ENCODE peak calls at places on chromosomes 6 and 20, in nine cellular contexts. W is mesothelial cell of epicardium; I is lung; S is activated effector memory CD4-positive, alpha-beta T cell treated with anti-CD3 and anti-CD28 coated beads, Interleukin-2, amount 50 U/mL, for 16 hours; C is CD4-positive, alpha-beta T cell; F is B cell; P is uterus; J is NCI-H345; M is left ventricle myocardium superior. Q is an unnamed sample.

GRCh38 chr6:148954934-148955915 is 208.4 kb downstream of the UST start:
- DNase-seq in W (no peak), I (no peak), S (no peak), C (no peak), F (no peak), P (no peak), J (no peak), M (no peak), Q (no peak)

GRCh38 chr6:127937102-127937501 is 36.2 kb upstream of the THEMIS start:
- DNase-seq in W (no peak), I (no peak), S (no peak), C (no peak), F (no peak), P (no peak), J (no peak), M (no peak), Q (no peak)

GRCh38 chr6:91761621-91762020 is 1174.7 kb upstream of the MAP3K7 start:
- DNase-seq in W (no peak), I (no peak), S (no peak), C (no peak), F (no peak), P (no peak), J (no peak), M (no peak), Q (no peak)

GRCh38 chr6:105153676-105154075 is 26.1 kb downstream of the POPDC3 start:
- DNase-seq in W (no peak), I (no peak), S (no peak), C (no peak), F (no peak), P (no peak), J (no peak), M (no peak), Q (no peak)

GRCh38 chr20:62901891-62902290 is 24.4 kb downstream of the DIDO1 start:
- DNase-seq in W (no peak), I (no peak), S (no peak), C (no peak), F (no peak), P (no peak), J (no peak), M (no peak), Q (peak)

GRCh38 chr20:43916073-43916874 is 1.6 kb downstream of the TOX2 start:
- DNase-seq in W (no peak), I (no peak), S (no peak), C (no peak), F (no peak), P (no peak), J (peak), M (no peak), Q (no peak)

GRCh38 chr20:8720089-8720488 is 348.8 kb upstream of the PLCB4 start:
- DNase-seq in W (no peak), I (no peak), S (no peak), C (no peak), F (no peak), P (no peak), J (no peak), M (no peak), Q (no peak)

GRCh38 chr20:32945710-32946221 is 58.5 kb downstream of the SUN5 start:
- DNase-seq in W (no peak), I (no peak), S (no peak), C (no peak), F (no peak), P (no peak), J (no peak), M (no peak), Q (no peak)

GRCh38 chr6:122184260-122184934 is 215.1 kb upstream of the HSF2 start:
- DNase-seq in W (no peak), I (no peak), S (no peak), C (no peak), F (no peak), P (no peak), J (no peak), M (no peak), Q (no peak)

GRCh38 chr6:113888493-113888892 is 31.3 kb downstream of the MARCKS start:
- DNase-seq in W (no peak), I (no peak), S (no peak), C (no peak), F (no peak), P (no peak), J (no peak), M (no peak), Q (no peak)

GRCh38 chr6:71510057-71510713 is 221.6 kb downstream of the OGFRL1 start:
- DNase-seq in W (no peak), I (peak), S (no peak), C (no peak), F (peak), P (peak), J (peak), M (no peak), Q (peak)

GRCh38 chr6:81614292-81614691 is 138.2 kb downstream of the TENT5A start:
- DNase-seq in W (no peak), I (no peak), S (no peak), C (no peak), F (no peak), P (no peak), J (peak), M (no peak), Q (no peak)

GRCh38 chr20:8287328-8287727 is 155.3 kb downstream of the PLCB1 start:
- DNase-seq in W (no peak), I (no peak), S (no peak), C (no peak), F (no peak), P (no peak), J (no peak), M (no peak), Q (no peak)

GRCh38 chr6:22432060-22432459 is 135.2 kb upstream of the PRL start:
- DNase-seq in W (no peak), I (no peak), S (no peak), C (no peak), F (no peak), P (no peak), J (no peak), M (no peak), Q (no peak)